ENCODE peak calls at places on chromosomes 6 and 20, in four cellular contexts. K, V, L and N are unnamed samples.

GRCh38 chr6:31871068-31871659 is 7.6 kb downstream of the SLC44A4 start:
- DNase-seq in K (no peak), V (no peak), L (no peak), N (no peak)

GRCh38 chr6:37633581-37634237 is 64.0 kb downstream of the MDGA1 start:
- DNase-seq in K (no peak), L (no peak), V (no peak), N (no peak)

GRCh38 chr6:38233161-38233791 is 406.5 kb downstream of the BTBD9 start:
- DNase-seq in V (no peak), K (no peak), L (no peak), N (no peak)

GRCh38 chr6:148611213-148611612 is 135.6 kb upstream of the UST start:
- DNase-seq in V (no peak), K (peak), L (no peak), N (no peak)

GRCh38 chr6:56690519-56691200 is 48.0 kb upstream of the DST start:
- DNase-seq in L (peak), V (no peak), K (no peak), N (no peak)

GRCh38 chr20:18032977-18033892 is 24.5 kb downstream of the OVOL2 start:
- DNase-seq in K (no peak), V (no peak), L (no peak), N (no peak)

GRCh38 chr6:3347237-3347636 is 88.5 kb downstream of the PSMG4 start:
- DNase-seq in V (no peak), L (no peak), K (no peak), N (no peak)

GRCh38 chr20:3107464-3108025 is 23.0 kb upstream of the AVP start:
- DNase-seq in L (no peak), V (no peak), K (no peak), N (no peak)

GRCh38 chr6:119627908-119628669 is 278.5 kb upstream of the MAN1A1 start:
- DNase-seq in L (no peak), V (no peak), K (no peak), N (no peak)

GRCh38 chr6:41271901-41272395 is 14.5 kb downstream of the TREM1 start:
- DNase-seq in K (no peak), V (no peak), L (no peak), N (peak)

GRCh38 chr20:23235173-23236027 is 115.2 kb upstream of the NXT1 start:
- DNase-seq in K (peak), L (no peak), V (no peak), N (no peak)

GRCh38 chr6:121886223-121886830 is 450.9 kb downstream of the GJA1 start:
- DNase-seq in K (no peak), V (no peak), L (no peak), N (no peak)

GRCh38 chr6:52612336-52613096 is 35.7 kb upstream of the TRAM2 start:
- DNase-seq in V (no peak), K (no peak), L (no peak), N (no peak)

GRCh38 chr6:169282043-169282442 is 28.4 kb upstream of the THBS2 start:
- DNase-seq in V (no peak), K (no peak), L (no peak), N (no peak)

GRCh38 chr20:14879020-14879697 is 541.7 kb upstream of the FLRT3 start:
- DNase-seq in K (no peak), V (no peak), L (peak), N (no peak)

GRCh38 chr20:61976650-61977332 is 88.9 kb downstream of the TAF4 start:
- DNase-seq in L (no peak), K (no peak), V (no peak), N (no peak)